ENCODE peak calls at places on chromosomes 4 and X, in four cellular contexts. X, A, Z and I are unnamed samples.

GRCh38 chr4:142443469-142443868 is 402.6 kb downstream of the INPP4B start:
- DNase-seq in X (no peak), A (no peak), Z (no peak), I (no peak)

GRCh38 chrX:68693481-68694410 is 46.3 kb downstream of the STARD8 start:
- DNase-seq in X (no peak), Z (no peak), A (no peak), I (no peak)

GRCh38 chr4:126071346-126072333 is 756.9 kb downstream of the FAT4 start:
- DNase-seq in X (no peak), A (no peak), Z (no peak), I (no peak)

GRCh38 chr4:153467897-153468262 is 1.7 kb downstream of the TMEM131L start:
- DNase-seq in A (no peak), Z (no peak), X (no peak), I (no peak)

GRCh38 chr4:49063670-49064069 is 77.6 kb downstream of the CWH43 start:
- DNase-seq in Z (no peak), X (no peak), A (no peak), I (no peak)

GRCh38 chr4:157509286-157509685 is 288.8 kb downstream of the GRIA2 start:
- DNase-seq in Z (no peak), A (no peak), X (no peak), I (no peak)

GRCh38 chr4:55765070-55765469 is 54.5 kb upstream of the EXOC1L start:
- DNase-seq in Z (no peak), X (no peak), A (no peak), I (no peak)

GRCh38 chr4:112823141-112823540 is 186.2 kb downstream of the LARP7 start:
- DNase-seq in Z (no peak), X (no peak), A (no peak), I (no peak)

GRCh38 chrX:40544343-40545250 is 36.2 kb upstream of the ATP6AP2 start:
- DNase-seq in A (no peak), Z (no peak), X (no peak), I (no peak)

GRCh38 chr4:168707205-168707604 is 210.4 kb downstream of the PALLD start:
- DNase-seq in A (no peak), Z (no peak), X (no peak), I (no peak)

GRCh38 chr4:120922390-120923200 is at the start of gene PRDM5:
- DNase-seq in A (no peak), X (no peak), Z (no peak), I (no peak)

GRCh38 chr4:183986645-183987528 is 81.8 kb downstream of the STOX2 start:
- DNase-seq in Z (no peak), A (no peak), X (no peak), I (no peak)

GRCh38 chr4:41994461-41994860 is 4.1 kb downstream of the SLC30A9 start:
- DNase-seq in Z (no peak), A (no peak), X (no peak), I (no peak)

GRCh38 chr4:118742050-118742449 is 56.9 kb downstream of the METTL14 start:
- DNase-seq in Z (no peak), A (no peak), X (no peak), I (no peak)